ENCODE peak calls at places on chromosomes 5 and 9, in nine cellular contexts. Q is MM.1S, A is HCT116, J is neuronal stem cell, U is adipocyte, O is GM23248, M is H1, H is neural progenitor cell, B is NT2/D1. C is an unnamed sample. For H3K4me1, the result is how much of the 10 kb centered on the place peaks cover.

GRCh38 chr5:111830333-111830732 is 73.3 kb upstream of the NREP start:
- DNase-seq in H (no peak), U (peak), B (no peak), J (no peak), A (peak), M (no peak), Q (no peak), O (peak), C (no peak)

GRCh38 chr5:136162001-136162400 is 29.4 kb downstream of the SMAD5 start:
- DNase-seq in Q (no peak), M (no peak), H (no peak), U (no peak), J (no peak), A (no peak), O (no peak), B (no peak), C (no peak)

GRCh38 chr9:129539446-129539845 is 81.5 kb downstream of the C9orf50 start:
- DNase-seq in O (no peak), B (no peak), M (no peak), U (no peak), A (no peak), H (no peak), J (no peak), Q (no peak), C (no peak)

GRCh38 chr5:64690417-64691151 is at the start of gene SHISAL2B:
- DNase-seq in O (peak), H (peak), Q (no peak), U (peak), B (no peak), J (peak), A (no peak), M (peak), C (no peak)

GRCh38 chr9:2645569-2645968 is 24.0 kb downstream of the VLDLR start:
- DNase-seq in H (no peak), J (no peak), A (no peak), B (no peak), M (no peak), O (no peak), U (no peak), Q (peak), C (no peak)

GRCh38 chr5:151925396-151925750 is 722 bp upstream of the GLRA1 start:
- DNase-seq in O (no peak), U (no peak), B (no peak), J (no peak), A (no peak), M (no peak), Q (no peak), H (no peak), C (no peak)

GRCh38 chr5:108749130-108749861 is 1.6 kb downstream of the FER start:
- DNase-seq in M (no peak), O (peak), A (no peak), Q (peak), B (no peak), J (no peak), U (peak), H (no peak), C (peak)

GRCh38 chr5:132046915-132047314 is 13.5 kb upstream of the IL3 start:
- DNase-seq in M (peak), Q (no peak), U (no peak), B (no peak), J (no peak), A (no peak), H (no peak), O (no peak), C (no peak)

GRCh38 chr9:95181226-95181818 is 136.2 kb downstream of the FANCC start:
- DNase-seq in H (no peak), Q (no peak), J (no peak), A (peak), B (no peak), U (peak), O (peak), M (no peak), C (no peak)

GRCh38 chr5:35857606-35858205 is 1.0 kb downstream of the IL7R start:
- DNase-seq in Q (no peak), O (peak), M (no peak), B (no peak), A (no peak), H (no peak), U (peak), J (no peak), C (no peak)

GRCh38 chr5:33430983-33431382 is 9.8 kb upstream of the TARS1 start:
- DNase-seq in A (no peak), M (no peak), B (no peak), U (no peak), O (no peak), Q (no peak), J (no peak), H (no peak), C (no peak)

GRCh38 chr5:141772281-141772680 is 90.3 kb upstream of the ARAP3 start:
- DNase-seq in B (no peak), H (no peak), U (no peak), Q (no peak), J (no peak), O (peak), A (no peak), M (no peak), C (no peak)

GRCh38 chr5:154593091-154593490 is 115.1 kb upstream of the HAND1 start:
- DNase-seq in B (no peak), H (no peak), U (peak), O (peak), J (no peak), M (no peak), A (no peak), Q (no peak), C (no peak)

GRCh38 chr9:99827244-99827643 is 5.6 kb downstream of the NR4A3 start:
- DNase-seq in O (no peak), J (no peak), B (no peak), U (no peak), A (no peak), M (no peak), H (no peak), Q (no peak), C (no peak)

GRCh38 chr5:152246401-152246800 is 158.7 kb downstream of the NMUR2 start:
- DNase-seq in H (peak), B (peak), O (peak), J (peak), A (no peak), Q (peak), M (peak), U (peak), C (no peak)

GRCh38 chr5:13427859-13428557 is 516.5 kb downstream of the DNAH5 start:
- DNase-seq in O (no peak), B (no peak), Q (no peak), M (no peak), H (no peak), A (no peak), J (no peak), U (no peak), C (no peak)
- H3K4me3 ChIP-seq in O (no peak), B (no peak), Q (no peak), M (no peak), H (no peak), A (no peak), J (no peak), U (no peak), C (no peak)

DNA sequence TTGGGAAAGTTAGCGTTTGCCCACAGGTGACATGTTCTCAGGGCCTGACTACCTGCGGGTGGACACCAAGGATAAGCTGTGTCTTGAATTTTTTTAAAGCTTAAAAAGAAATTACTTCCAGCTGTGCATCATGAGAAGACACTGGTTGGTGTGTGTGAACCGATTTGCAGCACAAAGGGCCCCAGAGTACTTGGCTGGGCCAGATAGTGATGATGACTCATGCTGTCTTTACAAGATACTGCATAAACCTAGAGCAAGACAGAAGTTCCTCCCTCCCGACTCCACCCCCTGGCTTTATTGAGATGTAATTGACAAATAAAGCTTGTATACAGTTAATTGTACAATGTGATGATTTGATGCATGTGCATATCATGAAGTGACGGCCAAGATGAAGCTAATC is 212.8 kb downstream of the NXNL2 start:
- DNase-seq in O (peak), J (no peak), Q (no peak), M (no peak), B (peak), H (no peak), U (peak), A (no peak), C (peak)
- H3K4me1 ChIP-seq in O (half or more), J (under half), Q (under half), M (under half), B (under half), H (under half), U (half or more), A (under half), C (under half)

GRCh38 chr9:28394774-28395173 is 821.5 kb upstream of the C9orf72 start:
- DNase-seq in J (no peak), A (no peak), H (no peak), B (no peak), Q (no peak), M (no peak), U (no peak), O (no peak), C (no peak)

GRCh38 chr9:28389411-28389810 is 816.1 kb upstream of the C9orf72 start:
- DNase-seq in Q (no peak), J (no peak), H (no peak), M (no peak), A (no peak), U (no peak), B (no peak), O (no peak), C (no peak)
- H3K9ac ChIP-seq in Q (no peak), J (no peak), H (no peak), M (no peak), A (no peak), U (no peak), B (no peak), O (no peak), C (no peak)

DNA sequence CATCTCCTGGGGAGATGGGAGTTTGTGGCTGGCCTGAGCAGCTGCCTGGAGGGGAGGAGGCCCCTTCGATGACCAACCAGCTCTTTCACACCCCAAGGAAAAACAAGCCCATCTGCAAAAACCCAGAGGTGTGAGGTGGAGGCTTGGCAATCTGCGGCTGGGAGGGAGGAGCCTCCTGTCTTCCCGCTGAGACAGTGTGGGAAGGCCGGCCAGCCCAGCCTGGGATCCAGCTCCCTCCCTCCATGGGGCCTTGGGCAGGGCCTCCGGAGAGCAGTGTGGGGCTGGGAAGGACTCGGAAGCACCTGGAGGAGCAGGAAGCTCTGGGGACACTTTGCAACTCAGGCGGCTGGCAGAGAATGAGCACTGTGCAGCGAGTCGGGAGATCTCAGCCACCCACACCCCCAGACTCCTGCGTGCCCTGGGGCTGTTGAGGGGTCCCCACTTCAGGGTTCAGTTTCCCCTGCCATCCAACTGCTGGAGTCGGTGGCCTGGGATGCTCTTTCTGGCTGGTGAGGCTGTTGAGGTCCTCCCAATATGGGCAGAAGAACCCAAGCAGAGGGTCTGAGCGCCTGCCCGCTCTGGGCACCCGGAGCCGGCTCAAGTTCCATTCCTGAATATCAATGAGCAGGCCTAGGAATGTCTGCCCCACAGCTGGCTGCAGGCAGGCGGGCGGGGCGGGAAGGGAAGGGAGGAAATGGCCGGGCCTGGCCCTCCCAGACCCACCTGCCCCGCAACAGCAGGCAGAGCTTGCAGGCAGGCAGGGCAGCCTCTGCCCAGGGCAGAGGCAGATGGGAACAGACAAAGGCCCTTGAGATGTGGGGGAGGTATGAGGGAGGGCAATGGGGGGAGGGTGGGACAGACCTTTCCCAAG is 101.1 kb downstream of the FGF18 start:
- DNase-seq in A (no peak), B (peak), M (peak), H (peak), Q (no peak), U (peak), O (peak), J (peak), C (no peak)
- H3K4me3 ChIP-seq in A (no peak), B (peak), M (peak), H (no peak), Q (no peak), U (no peak), O (no peak), J (no peak), C (no peak)

DNA sequence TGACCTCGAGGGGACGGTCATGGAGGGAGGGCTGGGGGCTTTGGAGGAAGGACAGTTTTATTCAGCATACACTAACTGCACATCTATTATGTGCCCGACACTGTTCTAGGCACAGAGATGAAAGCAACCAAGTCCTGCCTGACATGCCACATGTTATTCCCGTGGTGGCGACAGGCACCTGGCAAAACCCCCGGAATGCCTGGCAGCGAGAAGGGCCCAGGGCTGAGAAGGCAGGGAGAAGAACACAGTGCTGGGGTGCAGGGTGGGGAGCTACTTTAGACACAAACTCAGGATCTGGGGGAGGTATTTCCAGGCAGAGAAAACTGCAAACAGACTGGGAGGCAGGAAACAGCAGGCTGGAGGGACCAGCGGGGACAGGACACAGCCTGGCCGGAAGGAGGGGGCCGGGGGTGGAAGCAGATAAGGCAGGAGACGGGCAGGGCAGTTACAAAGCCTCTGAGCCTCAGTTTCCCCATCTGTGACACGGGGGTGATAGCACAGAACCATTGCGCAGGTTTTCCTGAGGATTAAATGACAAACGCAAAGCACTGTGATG is 77.7 kb downstream of the STK10 start:
- DNase-seq in O (no peak), B (no peak), H (no peak), A (no peak), Q (no peak), M (no peak), U (no peak), J (no peak), C (no peak)
- H3K4me1 ChIP-seq in O (under half), B (under half), H (under half), A (under half), Q (under half), M (under half), U (under half), J (under half), C (under half)

DNA sequence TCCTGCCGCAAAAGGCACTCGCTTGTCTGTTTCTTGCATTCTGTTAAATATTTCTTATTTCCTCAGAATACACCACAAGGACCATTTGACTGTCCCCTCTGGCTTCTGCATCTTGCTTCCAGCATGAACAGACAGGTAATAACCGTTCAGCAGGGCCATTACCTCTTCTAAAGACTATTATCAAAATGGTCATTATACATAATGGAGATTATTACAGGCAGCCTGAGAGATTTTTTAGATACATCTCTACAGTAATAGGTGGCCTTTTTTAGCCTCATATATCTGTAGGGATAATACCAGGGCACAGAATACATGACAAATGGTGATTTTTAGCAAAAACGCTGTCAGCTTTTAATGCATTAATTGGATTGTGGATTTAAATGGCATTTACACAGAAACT is 382.0 kb downstream of the PSAT1 start:
- DNase-seq in U (no peak), O (no peak), M (no peak), B (no peak), A (no peak), Q (no peak), J (no peak), H (no peak), C (no peak)
- H3K9ac ChIP-seq in U (no peak), O (no peak), M (no peak), B (no peak), A (no peak), Q (no peak), J (no peak), H (no peak), C (no peak)

GRCh38 chr5:139481122-139481533 is 1.4 kb downstream of the STING1 start:
- DNase-seq in U (no peak), J (no peak), O (peak), M (no peak), Q (no peak), B (no peak), H (no peak), A (no peak), C (peak)
- H3K4me3 ChIP-seq in U (peak), J (no peak), O (peak), M (no peak), Q (no peak), B (no peak), H (no peak), A (no peak), C (peak)

GRCh38 chr5:1129725-1130082 is 17.8 kb upstream of the SLC12A7 start:
- DNase-seq in O (no peak), Q (no peak), A (no peak), U (no peak), J (no peak), H (no peak), M (no peak), B (no peak), C (peak)

GRCh38 chr5:1131726-1132125 is 19.9 kb upstream of the SLC12A7 start:
- DNase-seq in M (no peak), Q (no peak), J (no peak), A (no peak), U (no peak), B (no peak), H (no peak), O (no peak), C (no peak)

GRCh38 chr5:1128977-1129724 is 17.3 kb upstream of the SLC12A7 start:
- DNase-seq in Q (no peak), O (no peak), M (no peak), A (no peak), U (no peak), H (no peak), J (no peak), B (no peak), C (no peak)

GRCh38 chr5:1131191-1131621 is 19.3 kb upstream of the SLC12A7 start:
- DNase-seq in B (no peak), J (no peak), O (no peak), U (no peak), Q (no peak), M (no peak), A (no peak), H (no peak), C (no peak)

GRCh38 chr5:1130218-1130946 is 18.5 kb upstream of the SLC12A7 start:
- DNase-seq in O (no peak), H (no peak), J (no peak), U (no peak), Q (peak), M (no peak), B (no peak), A (no peak), C (peak)
- H3K4me1 ChIP-seq in O (under half), H (under half), J (under half), U (under half), Q (under half), M (under half), B (under half), A (under half), C (under half)

C was measured in colonic mucosa.